ENCODE peak calls at places on chromosomes 4 and X, in ten cellular contexts. O is activated naive CD8-positive, alpha-beta T cell treated with anti-CD3 and anti-CD28 coated beads, Interleukin-2, amount 10 ng/mL, durations not matched to agents 7 days and 5 days; W is GM12864; C is activated CD4-positive, alpha-beta T cell treated with anti-CD3 and anti-CD28 coated beads, Interleukin-2, amount 10 ng/mL, durations not matched to agents 7 days and 5 days; J is left lung; X is activated gamma-delta T cell treated with Interleukin-2 at 50 U/mL for 16 hours; Y is omental fat pad; B is suprapubic skin; N is heart right ventricle; Q is fibroblast of gingiva. D is an unnamed sample.

GRCh38 chr4:79650794-79651431 is 242.9 kb upstream of the GK2 start:
- DNase-seq in C (no peak), J (no peak), O (no peak), Q (peak; percentile 96), B (no peak), W (no peak), X (no peak), N (no peak), Y (no peak), D (no peak)

GRCh38 chr4:145487626-145488025 is 6.0 kb downstream of the SMAD1 start:
- DNase-seq in Y (no peak), O (no peak), X (no peak), J (no peak), N (no peak), B (no peak), W (peak; percentile 83), C (peak; percentile 51), Q (no peak), D (no peak)

GRCh38 chr4:90184560-90184959 is 57.4 kb downstream of the CCSER1 start:
- DNase-seq in C (no peak), Q (no peak), B (no peak), J (no peak), O (no peak), W (no peak), N (no peak), Y (no peak), X (no peak), D (no peak)

GRCh38 chr4:15104825-15105224 is 102.5 kb downstream of the CPEB2 start:
- DNase-seq in B (no peak), X (no peak), N (no peak), Q (no peak), C (no peak), J (no peak), W (no peak), Y (no peak), O (no peak), D (no peak)

GRCh38 chrX:39821011-39821708 is 276.6 kb downstream of the BCOR start:
- DNase-seq in Y (no peak), W (no peak), J (no peak), X (no peak), C (no peak), Q (peak; percentile 4), O (no peak), N (peak; percentile 19), B (no peak), D (peak; percentile 75)

GRCh38 chrX:57519578-57520118 is 72.2 kb upstream of the ZXDB start:
- DNase-seq in Q (no peak), N (no peak), O (no peak), C (no peak), Y (no peak), J (no peak), B (no peak), W (no peak), X (no peak), D (no peak)

GRCh38 chr4:89298160-89298559 is 9.4 kb downstream of the GPRIN3 start:
- DNase-seq in Q (no peak), N (no peak), C (peak; percentile 65), O (no peak), J (no peak), X (peak; percentile 50), W (no peak), Y (no peak), B (no peak), D (no peak)

GRCh38 chrX:40107291-40108083 is 9.7 kb upstream of the BCOR start:
- DNase-seq in Q (no peak), W (no peak), C (no peak), O (no peak), Y (no peak), N (peak; percentile 64), J (peak; percentile 91), X (no peak), B (no peak), D (no peak)

GRCh38 chrX:41922694-41923171 is 621 bp downstream of the CASK start:
- DNase-seq in X (peak; percentile 21), N (peak; percentile 33), W (no peak), B (peak; percentile 69), Y (no peak), Q (no peak), C (peak; percentile 26), J (peak; percentile 71), O (no peak), D (peak; percentile 71)

GRCh38 chr4:1939664-1940509 is 68.7 kb downstream of the NSD2 start:
- DNase-seq in X (no peak), B (no peak), J (no peak), O (no peak), N (no peak), Q (peak; percentile 80), C (no peak), Y (no peak), W (no peak), D (no peak)

GRCh38 chr4:13944095-13944501 is 316.6 kb upstream of the BOD1L1 start:
- DNase-seq in C (no peak), Q (no peak), Y (no peak), N (peak; percentile 60), B (no peak), O (no peak), W (no peak), J (no peak), X (no peak), D (no peak)

GRCh38 chr4:126701756-126702155 is 931.0 kb upstream of the INTU start:
- DNase-seq in C (no peak), W (no peak), Y (no peak), N (peak; percentile 9), O (no peak), B (no peak), Q (peak; percentile 27), J (no peak), X (no peak), D (no peak)

GRCh38 chr4:20839957-20840356 is 139.7 kb downstream of the PACRGL start:
- DNase-seq in B (no peak), C (no peak), N (no peak), Y (no peak), O (no peak), Q (peak; percentile 48), X (no peak), W (no peak), J (no peak), D (no peak)

GRCh38 chr4:188714907-188715306 is 575.7 kb downstream of the TRIML1 start:
- DNase-seq in O (no peak), N (no peak), Y (no peak), Q (peak; percentile 14), C (no peak), X (no peak), W (no peak), B (no peak), J (no peak), D (no peak)

GRCh38 chr4:108861339-108861738 is 98.5 kb upstream of the ETNPPL start:
- DNase-seq in Q (no peak), N (no peak), W (no peak), B (no peak), X (no peak), J (no peak), O (no peak), Y (no peak), C (peak; percentile 9), D (no peak)

GRCh38 chr4:183096276-183096965 is 2.6 kb upstream of the WWC2 start:
- DNase-seq in X (no peak), Q (no peak), O (no peak), N (no peak), C (no peak), Y (no peak), J (no peak), W (no peak), B (no peak), D (no peak)

GRCh38 chrX:149871940-149872339 is 9.0 kb upstream of the MAGEA8 start:
- DNase-seq in W (peak; percentile 7), O (peak; percentile 69), N (no peak), Q (no peak), J (no peak), X (peak; percentile 73), B (no peak), C (peak; percentile 56), Y (no peak), D (no peak)

GRCh38 chr4:183658362-183659028 is 490 bp downstream of the RWDD4 start:
- DNase-seq in N (peak; percentile 38), O (peak; percentile 62), X (peak; percentile 14), B (peak; percentile 67), C (no peak), Y (peak; percentile 22), Q (peak; percentile 4), W (no peak), J (peak; percentile 86), D (no peak)

GRCh38 chr4:68180858-68181531 is 51.3 kb upstream of the TMPRSS11F start:
- DNase-seq in Q (no peak), J (no peak), C (no peak), Y (no peak), N (no peak), X (no peak), B (no peak), O (no peak), W (no peak), D (no peak)

GRCh38 chr4:54661156-54661555 is 3.4 kb downstream of the KIT start:
- DNase-seq in Y (no peak), X (no peak), O (no peak), B (no peak), J (no peak), W (no peak), C (no peak), N (no peak), Q (no peak), D (no peak)

GRCh38 chr4:54709281-54709854 is 51.6 kb downstream of the KIT start:
- DNase-seq in C (no peak), X (peak; percentile 7), N (no peak), Q (no peak), W (no peak), B (no peak), O (no peak), J (no peak), Y (no peak), D (no peak)

GRCh38 chrX:81301877-81302276 is 100.0 kb downstream of the SH3BGRL start:
- DNase-seq in O (no peak), Y (no peak), Q (no peak), N (no peak), C (no peak), J (no peak), W (no peak), X (no peak), B (no peak), D (no peak)

GRCh38 chrX:150163956-150164726 is 199.0 kb upstream of the MAMLD1 start:
- DNase-seq in B (no peak), O (no peak), Y (no peak), X (no peak), Q (no peak), C (no peak), J (no peak), N (no peak), W (no peak), D (no peak)

GRCh38 chrX:14832151-14832550 is 40.7 kb downstream of the FANCB start:
- DNase-seq in Y (no peak), B (no peak), O (no peak), X (no peak), W (no peak), C (no peak), J (no peak), Q (no peak), N (no peak), D (no peak)

D was measured in type B pancreatic cell.